ENCODE peak calls at places on chromosome 9, in eight cellular contexts. E, W, K, D, I, L, V and G are unnamed samples.

GRCh38 chr9:121974421-121974820 is 118.7 kb downstream of the TTLL11 start:
- DNase-seq in I (no peak), L (no peak), K (no peak), V (no peak), W (no peak), D (no peak), E (no peak), G (no peak)

GRCh38 chr9:7178729-7179128 is 421.0 kb downstream of the KDM4C start:
- DNase-seq in E (no peak), K (no peak), V (peak), L (no peak), I (no peak), D (no peak), W (no peak), G (no peak)

GRCh38 chr9:37960631-37961030 is 56.7 kb upstream of the SLC25A51 start:
- DNase-seq in I (peak), W (no peak), L (no peak), K (no peak), D (no peak), V (no peak), E (no peak), G (no peak)

GRCh38 chr9:109453210-109453842 is 44.8 kb downstream of the PTPN3 start:
- DNase-seq in L (no peak), V (no peak), W (peak), I (no peak), K (no peak), D (no peak), E (no peak), G (peak)

GRCh38 chr9:20558609-20559016 is 63.7 kb downstream of the MLLT3 start:
- DNase-seq in V (peak), W (peak), K (no peak), L (no peak), E (no peak), D (no peak), I (no peak), G (peak)

GRCh38 chr9:81754245-81754644 is 64.9 kb upstream of the TLE1 start:
- DNase-seq in I (no peak), E (no peak), L (no peak), V (no peak), D (no peak), W (no peak), K (no peak), G (no peak)

GRCh38 chr9:79651251-79651795 is 79.6 kb downstream of the TLE4 start:
- DNase-seq in D (no peak), K (no peak), W (peak), E (no peak), V (no peak), I (no peak), L (peak), G (no peak)

GRCh38 chr9:113650207-113651131 is 186.9 kb downstream of the RGS3 start:
- DNase-seq in W (peak), K (no peak), D (no peak), V (no peak), E (no peak), L (no peak), I (no peak), G (peak)

GRCh38 chr9:84296146-84296843 is 44.3 kb downstream of the SLC28A3 start:
- DNase-seq in I (no peak), V (peak), L (peak), W (peak), D (no peak), E (no peak), K (no peak), G (peak)

GRCh38 chr9:89791754-89792153 is 186.9 kb downstream of the GADD45G start:
- DNase-seq in V (no peak), D (peak), K (no peak), W (no peak), L (no peak), E (no peak), I (no peak), G (no peak)

GRCh38 chr9:127720031-127720864 is 4.4 kb downstream of the TTC16 start:
- DNase-seq in K (no peak), I (no peak), L (no peak), D (no peak), V (no peak), E (no peak), W (no peak), G (no peak)

GRCh38 chr9:105681313-105681712 is 13.0 kb upstream of the TMEM38B start:
- DNase-seq in W (no peak), I (no peak), D (no peak), K (no peak), L (no peak), E (no peak), V (no peak), G (no peak)

GRCh38 chr9:88932766-88933165 is 58.5 kb upstream of the S1PR3 start:
- DNase-seq in K (no peak), I (no peak), W (no peak), V (no peak), D (no peak), E (no peak), L (no peak), G (no peak)

GRCh38 chr9:133604214-133604613 is 5.0 kb downstream of the FAM163B start:
- DNase-seq in D (no peak), L (no peak), E (no peak), I (no peak), K (no peak), W (no peak), V (peak), G (no peak)

GRCh38 chr9:86515221-86515620 is 161.0 kb upstream of the TUT7 start:
- DNase-seq in L (no peak), I (no peak), D (no peak), E (no peak), V (no peak), W (no peak), K (no peak), G (no peak)

GRCh38 chr9:133619791-133620190 is 10.6 kb upstream of the FAM163B start:
- DNase-seq in E (no peak), D (no peak), V (peak), L (no peak), I (peak), K (peak), W (no peak), G (no peak)

GRCh38 chr9:17065062-17065461 is 69.8 kb upstream of the CNTLN start:
- DNase-seq in K (no peak), V (no peak), E (no peak), W (peak), D (no peak), L (no peak), I (peak), G (no peak)

GRCh38 chr9:16899611-16900010 is 29.1 kb upstream of the BNC2 start:
- DNase-seq in L (no peak), E (no peak), W (peak), V (no peak), K (no peak), D (no peak), I (no peak), G (no peak)

GRCh38 chr9:136516191-136516654 is 29.6 kb downstream of the NOTCH1 start:
- DNase-seq in V (no peak), E (no peak), L (no peak), K (no peak), I (no peak), W (no peak), D (no peak), G (no peak)

GRCh38 chr9:84339951-84340350 is 607 bp downstream of the SLC28A3 start:
- DNase-seq in W (peak), I (no peak), E (no peak), D (no peak), V (peak), K (no peak), L (no peak), G (no peak)

GRCh38 chr9:22002038-22002437 is 7.1 kb downstream of the CDKN2B start:
- DNase-seq in L (no peak), K (no peak), D (no peak), V (no peak), W (no peak), I (no peak), E (no peak), G (no peak)

GRCh38 chr9:91771027-91771426 is 179.0 kb downstream of the ROR2 start:
- DNase-seq in E (no peak), L (peak), I (no peak), K (peak), W (peak), D (peak), V (no peak), G (peak)

GRCh38 chr9:25716220-25716872 is 38.1 kb upstream of the TUSC1 start:
- DNase-seq in D (no peak), W (peak), I (no peak), E (no peak), V (no peak), K (peak), L (no peak), G (peak)

GRCh38 chr9:92635760-92636159 is 34.2 kb downstream of the IPPK start:
- DNase-seq in D (no peak), L (no peak), K (no peak), E (no peak), W (no peak), I (no peak), V (no peak), G (no peak)

GRCh38 chr9:13324988-13325387 is 45.5 kb upstream of the MPDZ start:
- DNase-seq in E (no peak), K (no peak), W (peak), D (no peak), I (no peak), L (no peak), V (no peak), G (no peak)

GRCh38 chr9:108400267-108400666 is 455.5 kb downstream of the ACTL7B start:
- DNase-seq in E (no peak), D (no peak), I (no peak), L (no peak), V (no peak), W (no peak), K (no peak), G (no peak)

GRCh38 chr9:83281306-83282255 is 218.6 kb upstream of the RASEF start:
- DNase-seq in I (no peak), K (no peak), V (no peak), W (peak), E (no peak), D (no peak), L (peak), G (no peak)

GRCh38 chr9:82406714-82407113 is 418.1 kb downstream of the SPATA31D1 start:
- DNase-seq in W (no peak), I (no peak), E (no peak), V (no peak), K (no peak), L (no peak), D (no peak), G (no peak)

GRCh38 chr9:126217797-126218196 is 108.8 kb upstream of the MVB12B start:
- DNase-seq in K (no peak), V (no peak), L (no peak), D (no peak), W (no peak), E (no peak), I (no peak), G (no peak)

GRCh38 chr9:131278421-131279111 is 2.3 kb upstream of the FAM78A start:
- DNase-seq in W (no peak), K (no peak), E (no peak), V (no peak), L (no peak), I (no peak), D (no peak), G (no peak)

GRCh38 chr9:131276107-131276888 is at the start of gene FAM78A:
- DNase-seq in L (peak), K (peak), V (peak), I (peak), W (no peak), D (no peak), E (no peak), G (no peak)

GRCh38 chr9:131275332-131276106 is 791 bp downstream of the FAM78A start:
- DNase-seq in L (peak), D (no peak), W (no peak), I (no peak), K (peak), E (no peak), V (peak), G (no peak)

GRCh38 chr9:131277673-131278420 is 1.5 kb upstream of the FAM78A start:
- DNase-seq in W (peak), K (peak), L (peak), E (peak), I (peak), D (peak), V (peak), G (no peak)

DNA sequence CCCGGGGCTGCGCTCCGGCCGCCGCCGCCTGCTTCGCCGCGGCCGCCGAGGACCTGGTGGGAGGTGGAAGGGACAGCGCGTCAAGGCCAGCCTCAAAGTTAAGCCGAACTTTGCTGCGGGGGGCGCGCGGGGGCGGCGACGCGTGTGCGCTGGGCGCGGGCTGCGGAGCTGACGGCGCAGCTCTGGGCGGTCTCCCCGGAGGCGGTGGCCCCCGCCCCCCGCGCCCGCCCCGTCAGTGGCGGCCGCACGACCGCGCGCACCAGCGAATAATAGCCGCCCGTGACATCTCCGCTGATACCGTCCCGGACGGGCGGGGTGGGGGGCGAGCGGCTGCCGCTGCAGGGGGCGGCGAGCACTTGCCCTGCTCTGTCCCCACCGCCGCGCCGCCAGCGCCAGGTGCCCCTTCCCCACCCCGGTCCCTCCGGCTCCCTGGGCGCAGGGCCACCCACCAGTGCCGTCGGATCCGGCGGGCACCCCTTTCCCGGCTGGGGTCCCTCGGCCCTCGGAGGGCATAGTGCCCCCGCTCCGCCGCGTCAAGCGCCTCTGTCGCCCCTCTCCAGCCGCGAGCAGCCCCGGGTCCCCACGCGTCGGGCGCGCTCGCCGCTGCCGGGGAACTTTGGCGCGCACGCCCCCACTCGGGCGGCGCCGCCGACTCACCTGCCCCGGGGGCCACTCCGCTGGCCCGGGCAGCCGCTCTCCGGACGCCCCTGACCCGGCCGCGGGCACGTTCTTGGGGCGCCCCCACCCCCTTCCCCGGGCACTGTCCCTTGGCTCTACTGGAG is 772 bp upstream of the FAM78A start:
- DNase-seq in L (no peak), E (no peak), I (no peak), K (no peak), V (peak), W (no peak), D (no peak), G (no peak)
- TF ChIP-seq CTCF in L (no peak), E (no peak), I (peak), K (no peak), V (no peak), W (no peak), D (no peak), G (no peak)

GRCh38 chr9:94656976-94657375 is 17.7 kb upstream of the FBP1 start:
- DNase-seq in E (no peak), I (no peak), D (no peak), K (no peak), L (no peak), W (no peak), V (no peak), G (no peak)

GRCh38 chr9:94655739-94656138 is 16.4 kb upstream of the FBP1 start:
- DNase-seq in I (no peak), W (no peak), E (no peak), D (no peak), V (no peak), K (no peak), L (no peak), G (no peak)

GRCh38 chr9:94650924-94651323 is 11.6 kb upstream of the FBP1 start:
- DNase-seq in D (no peak), K (no peak), L (no peak), E (no peak), V (no peak), W (no peak), I (no peak), G (no peak)

GRCh38 chr9:94654165-94654894 is 15.0 kb upstream of the FBP1 start:
- DNase-seq in I (no peak), D (no peak), K (no peak), E (no peak), W (no peak), L (peak), V (no peak), G (no peak)

DNA sequence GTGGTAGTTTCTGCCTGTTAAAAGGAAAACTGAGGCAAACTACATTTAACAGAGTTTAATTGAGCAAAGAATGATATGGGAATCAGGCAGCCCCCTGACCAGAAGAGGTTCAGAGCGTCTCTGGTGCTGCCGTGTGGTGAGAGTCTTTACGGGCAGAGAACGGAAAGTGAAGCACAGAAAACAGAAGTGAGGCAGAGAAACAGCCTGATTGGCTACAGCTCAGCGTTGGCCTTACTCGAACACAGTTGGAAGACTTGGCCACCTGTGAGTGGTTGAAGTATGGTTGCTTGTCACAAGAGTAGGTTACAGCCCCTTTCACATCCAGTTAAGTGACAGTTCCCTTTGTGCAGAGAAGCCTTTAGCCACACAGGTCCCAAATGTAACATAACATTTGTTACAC is 16.9 kb upstream of the FBP1 start:
- DNase-seq in D (no peak), E (no peak), K (peak), V (peak), L (peak), W (no peak), I (no peak), G (no peak)
- TF ChIP-seq CTCF in D (no peak), E (no peak), K (no peak), V (no peak), L (no peak), W (no peak), I (no peak), G (no peak)

GRCh38 chr9:93996863-93997262 is 41.7 kb upstream of the BARX1 start:
- DNase-seq in I (no peak), V (no peak), K (no peak), W (no peak), L (no peak), D (no peak), E (no peak), G (no peak)
- TF ChIP-seq CTCF in I (no peak), V (no peak), K (no peak), W (no peak), L (no peak), D (no peak), E (no peak), G (no peak)

DNA sequence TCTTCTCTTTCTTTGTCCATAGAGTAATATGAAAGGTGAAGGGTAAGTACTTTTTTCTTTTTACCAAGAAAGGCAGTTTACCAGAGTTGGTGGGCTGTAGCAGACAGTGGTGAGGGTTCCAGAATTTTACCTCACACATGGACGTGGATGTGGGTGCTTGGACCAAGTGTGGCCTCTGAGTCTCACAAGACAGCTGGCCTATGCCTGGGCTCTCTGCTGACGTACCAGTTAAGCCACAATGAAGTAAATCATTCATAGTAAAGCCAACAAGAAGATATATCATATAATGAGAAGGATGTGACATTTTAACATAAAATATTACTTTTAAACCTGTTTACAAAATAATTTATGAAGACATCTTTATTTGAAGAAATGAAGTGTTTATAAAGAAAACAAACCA is 106.0 kb downstream of the PRKACG start:
- DNase-seq in D (no peak), I (no peak), E (no peak), W (no peak), L (no peak), K (no peak), V (no peak), G (no peak)
- TF ChIP-seq CTCF in D (no peak), I (no peak), E (no peak), W (no peak), L (no peak), K (no peak), V (no peak), G (no peak)

GRCh38 chr9:34492051-34492450 is 30.7 kb downstream of the ENHO start:
- DNase-seq in I (no peak), W (no peak), D (no peak), K (no peak), L (no peak), E (no peak), V (no peak), G (no peak)
- TF ChIP-seq CTCF in I (no peak), W (no peak), D (no peak), K (no peak), L (no peak), E (no peak), V (no peak), G (no peak)

DNA sequence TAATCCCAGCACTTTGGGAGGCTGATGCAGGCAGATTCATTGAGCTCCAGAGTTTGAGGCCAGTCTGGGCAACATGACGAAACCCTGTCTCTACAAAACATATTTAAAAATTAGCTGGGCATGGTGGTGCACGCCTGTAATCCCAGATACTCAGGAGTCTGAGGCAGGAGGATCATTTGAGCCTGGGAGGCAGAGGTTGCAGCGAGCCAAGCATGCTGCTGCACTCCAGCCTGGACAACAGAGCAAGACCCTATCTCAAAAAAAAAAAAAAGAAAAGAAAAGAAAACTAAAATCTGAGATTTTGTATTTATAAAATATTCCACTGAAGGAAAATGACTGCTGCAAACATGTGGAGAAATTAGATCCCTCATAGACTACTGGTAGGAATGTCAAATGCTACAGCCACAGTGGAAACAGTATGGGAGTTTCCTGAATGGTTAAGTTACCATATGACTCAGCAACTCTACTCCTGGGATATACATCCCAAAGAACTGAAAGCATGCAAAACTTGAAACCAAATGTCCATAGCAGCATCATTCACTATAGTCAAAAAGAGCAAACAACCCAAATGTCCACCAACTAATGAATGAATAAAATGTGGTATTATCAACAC is 106.1 kb downstream of the UBAP2 start:
- DNase-seq in W (peak), V (no peak), D (no peak), E (no peak), L (no peak), I (no peak), K (no peak), G (peak)
- TF ChIP-seq CTCF in W (peak), V (no peak), D (no peak), E (no peak), L (no peak), I (no peak), K (no peak), G (peak)

DNA sequence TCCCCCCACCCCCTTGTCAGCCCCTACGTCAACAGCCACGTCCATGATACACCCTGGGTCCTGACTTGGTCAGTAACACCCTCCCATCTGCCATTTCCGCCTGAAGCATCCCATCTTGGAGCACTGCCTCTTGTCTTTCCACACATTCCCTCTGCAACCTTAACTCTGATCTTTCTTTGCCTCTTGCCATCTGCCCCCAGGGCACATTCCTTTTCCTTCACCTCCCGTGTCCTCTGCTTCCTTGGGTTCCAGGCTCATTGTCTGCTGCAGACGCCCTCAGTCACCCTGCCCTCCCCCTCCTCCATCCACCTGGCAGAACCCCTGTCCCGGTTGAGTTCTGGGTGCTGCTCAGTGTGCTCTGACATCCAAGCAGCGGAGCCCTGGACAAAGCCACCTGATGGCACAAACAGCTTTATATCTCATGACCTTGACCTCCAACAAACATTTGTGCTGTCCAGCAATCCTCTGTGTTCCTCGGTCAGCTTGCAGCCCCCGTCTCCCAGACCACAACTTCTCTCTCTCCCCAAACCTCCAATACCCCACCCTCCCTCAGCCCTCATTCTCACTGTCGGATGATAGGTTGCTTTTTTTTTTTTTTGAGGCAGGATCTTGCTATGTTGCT is 97.7 kb upstream of the IER5L start:
- DNase-seq in W (no peak), E (no peak), D (peak), I (peak), V (no peak), L (peak), K (no peak), G (no peak)
- TF ChIP-seq CTCF in W (no peak), E (no peak), D (no peak), I (no peak), V (no peak), L (no peak), K (no peak), G (no peak)